ENCODE peak calls at places on chromosomes 13 and 19, in four cellular contexts. U is ovary, T is tibial nerve, X is breast epithelium. Y is an unnamed sample.

GRCh38 chr13:75447493-75447892 is 34.5 kb downstream of the TBC1D4 start:
- DNase-seq in T (no peak), X (no peak), U (no peak), Y (no peak)

GRCh38 chr19:7550169-7550770 is 14.8 kb downstream of the PNPLA6 start:
- DNase-seq in X (no peak), T (no peak), U (no peak), Y (no peak)

GRCh38 chr19:5250127-5250659 is 90.4 kb downstream of the PTPRS start:
- DNase-seq in U (no peak), X (no peak), T (no peak), Y (peak)

GRCh38 chr13:33717775-33718174 is 100.2 kb upstream of the RFC3 start:
- DNase-seq in U (no peak), T (no peak), X (no peak), Y (no peak)

GRCh38 chr13:25423831-25424230 is 52.1 kb downstream of the ATP8A2 start:
- DNase-seq in X (no peak), U (no peak), T (no peak), Y (no peak)

GRCh38 chr19:9645466-9645865 is 24.4 kb upstream of the ZNF561 start:
- DNase-seq in U (no peak), T (no peak), X (no peak), Y (no peak)

GRCh38 chr19:30162718-30163117 is 209.5 kb upstream of the ZNF536 start:
- DNase-seq in T (no peak), U (no peak), X (no peak), Y (no peak)

GRCh38 chr13:23752111-23753001 is 136.8 kb downstream of the MIPEP start:
- DNase-seq in X (no peak), T (no peak), U (no peak), Y (no peak)

GRCh38 chr19:47723573-47723923 is 10.3 kb downstream of the EHD2 start:
- DNase-seq in U (peak), T (peak), X (peak), Y (peak)

GRCh38 chr13:46679369-46680180 is 117.4 kb downstream of the ESD start:
- DNase-seq in U (peak), X (no peak), T (peak), Y (peak)

GRCh38 chr19:3278749-3279148 is 54.3 kb downstream of the CELF5 start:
- DNase-seq in T (no peak), X (no peak), U (no peak), Y (no peak)

GRCh38 chr13:67224148-67224846 is 5.8 kb downstream of the PCDH9 start:
- DNase-seq in X (peak), T (peak), U (peak), Y (peak)

GRCh38 chr13:38490657-38491056 is 141.0 kb downstream of the UFM1 start:
- DNase-seq in X (no peak), T (no peak), U (no peak), Y (no peak)

GRCh38 chr19:13835791-13836723 is 40.8 kb downstream of the ZSWIM4 start:
- DNase-seq in T (no peak), X (no peak), U (peak), Y (no peak)

GRCh38 chr19:35336166-35336955 is 7.4 kb downstream of the CD22 start:
- DNase-seq in U (no peak), X (no peak), T (no peak), Y (no peak)

GRCh38 chr19:34996978-34997640 is 3.0 kb upstream of the GRAMD1A start:
- DNase-seq in T (no peak), U (no peak), X (no peak), Y (no peak)

GRCh38 chr13:60654405-60654804 is 257.4 kb downstream of the TDRD3 start:
- DNase-seq in U (no peak), X (no peak), T (peak), Y (peak)

GRCh38 chr19:1070931-1071791 is 4.2 kb downstream of the ARHGAP45 start:
- DNase-seq in X (no peak), U (no peak), T (no peak), Y (no peak)

GRCh38 chr13:92843549-92843948 is 383.1 kb upstream of the GPC6 start:
- DNase-seq in T (no peak), U (no peak), X (no peak), Y (no peak)

GRCh38 chr13:31204592-31204991 is 4.8 kb downstream of the B3GLCT start:
- DNase-seq in U (no peak), T (no peak), X (no peak), Y (no peak)

GRCh38 chr13:25784119-25784518 is 267.7 kb downstream of the SHISA2 start:
- DNase-seq in T (no peak), U (no peak), X (no peak), Y (no peak)

GRCh38 chr19:12952488-12953455 is 4.3 kb downstream of the GADD45GIP1 start:
- DNase-seq in T (no peak), U (no peak), X (no peak), Y (no peak)

GRCh38 chr13:77980592-77980991 is 62.0 kb upstream of the EDNRB start:
- DNase-seq in T (no peak), X (no peak), U (no peak), Y (no peak)

GRCh38 chr19:3357731-3358391 is 8.5 kb upstream of the NFIC start:
- DNase-seq in T (no peak), X (no peak), U (peak), Y (no peak)

GRCh38 chr13:113022391-113023216 is 53.6 kb downstream of the MCF2L start:
- DNase-seq in T (no peak), X (no peak), U (no peak), Y (no peak)

GRCh38 chr13:23509781-23510543 is 60.2 kb upstream of the TNFRSF19 start:
- DNase-seq in T (no peak), X (no peak), U (no peak), Y (no peak)

GRCh38 chr13:75812751-75813181 is 176.6 kb downstream of the LMO7 start:
- DNase-seq in X (no peak), U (no peak), T (no peak), Y (peak)

GRCh38 chr13:75359266-75359665 is 122.7 kb downstream of the TBC1D4 start:
- DNase-seq in U (no peak), T (no peak), X (no peak), Y (no peak)

GRCh38 chr13:93965587-93965986 is 513.9 kb downstream of the DCT start:
- DNase-seq in X (no peak), T (no peak), U (no peak), Y (no peak)

GRCh38 chr13:62997696-62998095 is 1582.0 kb upstream of the PCDH20 start:
- DNase-seq in T (no peak), U (no peak), X (no peak), Y (no peak)

GRCh38 chr13:49086711-49087110 is 111.0 kb downstream of the FNDC3A start:
- DNase-seq in U (no peak), T (no peak), X (no peak), Y (no peak)

GRCh38 chr19:38276942-38277517 is 12.7 kb downstream of the SPINT2 start:
- DNase-seq in X (no peak), T (no peak), U (no peak), Y (no peak)

GRCh38 chr19:52602931-52603330 is 32.8 kb downstream of the ZNF701 start:
- DNase-seq in U (no peak), T (no peak), X (no peak), Y (no peak)

GRCh38 chr13:46831588-46832194 is 34.7 kb upstream of the ESD start:
- DNase-seq in X (no peak), U (peak), T (peak), Y (peak)

GRCh38 chr19:4990306-4990705 is 21.4 kb downstream of the KDM4B start:
- DNase-seq in U (no peak), T (no peak), X (no peak), Y (no peak)

GRCh38 chr19:27681972-27682371 is 1531.0 kb downstream of the UQCRFS1 start:
- DNase-seq in U (no peak), T (no peak), X (no peak), Y (no peak)

GRCh38 chr13:43848250-43848649 is 31.3 kb downstream of the CCDC122 start:
- DNase-seq in T (no peak), U (no peak), X (no peak), Y (no peak)

GRCh38 chr13:43572601-43573360 is 214.0 kb downstream of the ENOX1 start:
- DNase-seq in X (no peak), T (no peak), U (no peak), Y (no peak)

GRCh38 chr13:30898721-30899188 is 7.3 kb upstream of the MEDAG start:
- DNase-seq in X (no peak), U (no peak), T (peak), Y (no peak)

GRCh38 chr13:26062853-26063444 is 11.1 kb upstream of the SHISA2 start:
- DNase-seq in T (peak), X (peak), U (no peak), Y (peak)

DNA sequence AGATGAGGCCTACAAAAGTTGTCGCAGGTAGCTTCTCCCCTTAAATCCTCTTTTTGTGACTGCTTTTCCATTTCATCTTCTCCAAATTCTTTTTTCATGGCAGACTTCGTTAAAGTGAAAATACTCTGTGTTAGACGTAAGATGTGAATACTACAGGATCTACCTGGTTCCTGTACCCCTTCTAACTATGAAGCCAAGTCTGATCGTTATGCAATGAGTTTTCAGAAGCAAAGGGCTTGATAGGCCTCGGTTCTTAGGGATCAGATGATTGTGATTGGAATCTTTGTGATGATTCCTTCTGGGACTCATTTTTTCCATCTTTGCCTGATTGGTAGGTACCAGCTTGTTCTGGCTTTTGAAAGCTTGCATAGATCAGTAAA is 86.9 kb downstream of the PCCA start:
- DNase-seq in T (no peak), X (no peak), U (no peak), Y (no peak)
- H3K27ac ChIP-seq in T (no peak), X (no peak), U (no peak), Y (no peak)

GRCh38 chr13:41107584-41108014 is 25.0 kb downstream of the KBTBD6 start:
- DNase-seq in U (no peak), T (no peak), X (no peak), Y (peak)
- TF ChIP-seq POLR2A in U (no peak), T (no peak), X (no peak), Y (no peak)

GRCh38 chr13:98372886-98373285 is 195.8 kb upstream of the RNF113B start:
- DNase-seq in T (no peak), X (no peak), U (no peak), Y (no peak)
- H3K27ac ChIP-seq in T (no peak), X (no peak), U (no peak), Y (no peak)

GRCh38 chr19:40443131-40443929 is 805 bp downstream of the SERTAD3 start:
- DNase-seq in U (peak), T (peak), X (peak), Y (peak)
- TF ChIP-seq POLR2A in U (peak), T (peak), X (no peak), Y (peak)

DNA sequence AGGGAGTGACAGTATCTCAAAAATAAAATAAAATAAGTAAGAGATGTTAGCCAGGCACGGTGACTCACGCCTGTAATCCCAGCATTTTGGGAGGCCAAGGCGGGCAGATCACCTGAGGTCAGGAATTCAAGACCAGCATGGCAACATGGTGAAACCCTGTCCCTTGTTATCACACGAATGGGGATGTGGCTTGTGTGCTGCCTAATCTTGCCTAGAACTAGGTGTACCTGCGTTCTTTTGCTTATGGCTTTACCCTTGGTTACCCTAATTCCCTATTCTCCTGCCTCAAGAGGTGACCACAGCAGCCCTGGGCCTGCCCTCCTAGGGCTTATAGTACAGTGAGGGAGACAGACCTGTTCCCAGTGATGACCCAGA is 6.3 kb upstream of the PVR start:
- DNase-seq in T (no peak), U (no peak), X (no peak), Y (no peak)
- H3K27ac ChIP-seq in T (no peak), U (no peak), X (no peak), Y (no peak)

Y was measured in testis.